ENCODE peak calls at places on chromosomes 13 and 19, in six cellular contexts. One of them, this sample, is unnamed.

GRCh38 chr13:79062291-79062690 is 343.8 kb downstream of the RBM26 start:
- DNase-seq in GM23338: peak
- DNase-seq in H1: no peak
- DNase-seq in HepG2: no peak
- DNase-seq in K562: no peak
- DNase-seq in GM12878: no peak
- DNase-seq in this sample: no peak

GRCh38 chr13:65468628-65469027 is 1761.5 kb downstream of the PCDH9 start:
- DNase-seq in GM23338: no peak
- DNase-seq in H1: no peak
- DNase-seq in HepG2: no peak
- DNase-seq in K562: peak
- DNase-seq in GM12878: no peak
- DNase-seq in this sample: no peak

GRCh38 chr19:45767410-45767880 is 1.6 kb downstream of the SIX5 start:
- DNase-seq in GM23338: peak
- DNase-seq in H1: no peak
- DNase-seq in HepG2: peak
- DNase-seq in K562: peak
- DNase-seq in GM12878: no peak
- DNase-seq in this sample: peak

GRCh38 chr19:495440-496332 is 600 bp upstream of the MADCAM1 start:
- DNase-seq in GM23338: peak
- DNase-seq in H1: peak
- DNase-seq in HepG2: no peak
- DNase-seq in K562: peak
- DNase-seq in GM12878: no peak
- DNase-seq in this sample: peak

GRCh38 chr13:20774746-20775145 is 985 bp upstream of the EEF1AKMT1 start:
- DNase-seq in GM23338: no peak
- DNase-seq in H1: no peak
- DNase-seq in HepG2: no peak
- DNase-seq in K562: no peak
- DNase-seq in GM12878: no peak
- DNase-seq in this sample: no peak

GRCh38 chr13:19178901-19179593 is 2.6 kb downstream of the TUBA3C start:
- DNase-seq in GM23338: no peak
- DNase-seq in H1: no peak
- DNase-seq in HepG2: no peak
- DNase-seq in K562: no peak
- DNase-seq in GM12878: no peak
- DNase-seq in this sample: no peak

GRCh38 chr19:53903055-53903680 is 5.9 kb upstream of the CACNG7 start:
- DNase-seq in GM23338: peak
- DNase-seq in H1: peak
- DNase-seq in HepG2: peak
- DNase-seq in K562: peak
- DNase-seq in GM12878: no peak
- DNase-seq in this sample: peak

GRCh38 chr13:95239293-95239692 is 62.0 kb downstream of the ABCC4 start:
- DNase-seq in GM23338: no peak
- DNase-seq in H1: no peak
- DNase-seq in HepG2: no peak
- DNase-seq in K562: peak
- DNase-seq in GM12878: no peak
- DNase-seq in this sample: no peak

GRCh38 chr13:113915786-113916329 is 52.0 kb upstream of the GAS6 start:
- DNase-seq in GM23338: no peak
- DNase-seq in H1: no peak
- DNase-seq in HepG2: no peak
- DNase-seq in K562: no peak
- DNase-seq in GM12878: no peak
- DNase-seq in this sample: no peak

GRCh38 chr13:113914333-113915011 is 50.6 kb upstream of the GAS6 start:
- DNase-seq in GM23338: no peak
- DNase-seq in H1: no peak
- DNase-seq in HepG2: no peak
- DNase-seq in K562: no peak
- DNase-seq in GM12878: no peak
- DNase-seq in this sample: no peak

GRCh38 chr13:113916330-113916815 is 52.5 kb upstream of the GAS6 start:
- DNase-seq in GM23338: no peak
- DNase-seq in H1: no peak
- DNase-seq in HepG2: no peak
- DNase-seq in K562: no peak
- DNase-seq in GM12878: no peak
- DNase-seq in this sample: no peak

GRCh38 chr13:113917096-113917495 is 53.2 kb upstream of the GAS6 start:
- DNase-seq in GM23338: no peak
- DNase-seq in H1: no peak
- DNase-seq in HepG2: no peak
- DNase-seq in K562: no peak
- DNase-seq in GM12878: no peak
- DNase-seq in this sample: peak

DNA sequence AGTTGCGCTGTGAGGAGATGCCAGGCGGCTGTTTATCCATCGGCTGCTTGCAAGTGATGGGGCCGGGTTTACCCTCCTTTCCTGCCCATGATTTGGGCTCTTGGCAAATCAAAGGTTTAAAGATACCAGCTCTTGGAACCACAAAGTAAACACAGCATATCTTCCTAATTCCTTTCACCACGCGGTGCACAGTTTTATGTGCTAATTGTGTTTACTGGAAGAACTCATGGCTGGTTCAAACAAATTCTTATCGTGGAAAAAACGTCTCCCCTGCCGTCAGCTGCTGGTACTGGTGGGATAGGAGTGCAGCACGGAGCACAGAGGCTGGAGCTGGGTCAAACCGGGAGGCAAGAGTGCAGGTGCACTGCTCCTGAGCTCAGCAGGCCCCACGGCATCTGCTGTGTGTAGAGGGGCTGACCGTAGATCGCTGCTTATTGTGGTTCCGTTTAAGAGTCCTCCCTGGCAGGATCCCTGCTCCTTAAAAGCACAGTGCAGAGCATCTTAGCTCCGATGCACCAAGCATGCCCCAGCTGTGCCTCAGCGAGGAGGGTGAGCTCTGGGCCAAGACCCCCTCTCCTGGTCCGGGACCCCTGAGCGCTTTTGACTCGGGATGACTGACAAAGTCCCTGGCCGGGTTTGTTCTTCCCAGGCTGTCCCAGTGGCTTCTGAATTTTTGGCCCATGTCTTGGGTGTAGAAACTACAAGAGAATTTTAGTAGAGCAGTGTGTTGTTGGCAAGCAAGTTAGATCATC is 51.3 kb upstream of the GAS6 start:
- DNase-seq in GM23338: no peak
- DNase-seq in H1: no peak
- DNase-seq in HepG2: no peak
- DNase-seq in K562: no peak
- DNase-seq in GM12878: no peak
- DNase-seq in this sample: no peak
- TF ChIP-seq CREB1 in GM23338: no peak
- TF ChIP-seq CREB1 in H1: no peak
- TF ChIP-seq CREB1 in HepG2: no peak
- TF ChIP-seq CREB1 in K562: no peak
- TF ChIP-seq CREB1 in GM12878: no peak
- TF ChIP-seq CREB1 in this sample: no peak

DNA sequence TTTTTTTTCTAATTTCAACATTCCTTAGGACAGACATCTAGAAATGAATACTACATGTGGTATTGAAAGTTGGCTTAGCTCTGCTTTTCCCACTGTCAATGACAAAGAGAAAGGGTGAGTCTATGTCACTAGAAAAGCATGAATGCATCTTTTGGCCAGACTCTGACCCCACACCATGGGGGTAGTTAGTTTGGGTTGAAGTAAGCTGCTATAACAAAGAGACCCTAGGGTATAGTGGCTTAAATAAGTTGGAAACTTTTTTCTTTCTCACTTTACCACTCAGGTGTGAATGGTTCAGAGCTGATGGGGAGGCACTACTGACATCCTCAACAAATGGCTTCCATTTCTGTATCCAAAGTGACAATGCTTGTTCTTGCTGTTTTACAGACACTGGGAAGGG is 161.5 kb downstream of the DLEU7 start:
- DNase-seq in GM23338: no peak
- DNase-seq in H1: no peak
- DNase-seq in HepG2: no peak
- DNase-seq in K562: no peak
- DNase-seq in GM12878: no peak
- DNase-seq in this sample: no peak
- TF ChIP-seq CREB1 in GM23338: no peak
- TF ChIP-seq CREB1 in H1: no peak
- TF ChIP-seq CREB1 in HepG2: no peak
- TF ChIP-seq CREB1 in K562: no peak
- TF ChIP-seq CREB1 in GM12878: no peak
- TF ChIP-seq CREB1 in this sample: no peak

DNA sequence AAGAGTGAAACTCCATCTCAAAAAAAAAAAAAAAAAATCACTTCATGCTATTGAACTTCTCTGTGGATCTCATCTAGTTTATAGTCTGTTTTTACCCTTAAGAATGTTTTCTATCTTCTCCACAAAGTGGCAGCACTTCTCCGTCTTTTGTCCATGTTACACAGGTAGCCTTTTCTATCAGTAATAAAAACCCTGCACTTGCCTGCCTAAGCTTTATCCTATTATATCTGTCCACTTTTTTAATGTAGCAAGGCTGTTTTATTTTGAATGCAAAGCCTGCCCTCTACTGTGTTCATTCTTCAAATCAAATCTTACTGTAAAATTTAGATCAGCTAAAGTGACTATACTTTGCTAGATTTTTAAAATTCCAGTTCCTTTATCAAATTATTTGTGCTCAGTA is 124.0 kb downstream of the STOML3 start:
- DNase-seq in GM23338: no peak
- DNase-seq in H1: no peak
- DNase-seq in HepG2: peak
- DNase-seq in K562: peak
- DNase-seq in GM12878: no peak
- DNase-seq in this sample: no peak
- TF ChIP-seq CREB1 in GM23338: no peak
- TF ChIP-seq CREB1 in H1: no peak
- TF ChIP-seq CREB1 in HepG2: no peak
- TF ChIP-seq CREB1 in K562: no peak
- TF ChIP-seq CREB1 in GM12878: no peak
- TF ChIP-seq CREB1 in this sample: no peak

DNA sequence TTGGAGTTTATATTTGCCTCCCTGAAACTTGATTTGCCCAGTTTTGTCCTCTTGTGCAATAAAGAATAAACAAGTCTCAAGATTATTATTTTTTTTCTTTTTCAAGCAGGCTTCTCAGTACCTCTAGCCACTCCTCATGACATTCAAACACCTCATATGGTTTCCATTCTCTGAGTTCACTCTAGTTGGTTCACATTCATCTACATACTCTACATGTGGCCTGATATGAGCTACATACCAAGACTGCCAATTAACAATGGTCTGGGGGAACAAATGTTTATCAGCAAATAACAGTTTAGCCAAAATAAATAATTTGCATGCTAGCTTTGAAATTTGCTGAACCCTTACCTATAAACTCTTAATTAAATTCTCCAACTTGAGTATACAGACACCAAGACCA is 22.5 kb downstream of the KCNRG start:
- DNase-seq in GM23338: no peak
- DNase-seq in H1: no peak
- DNase-seq in HepG2: no peak
- DNase-seq in K562: no peak
- DNase-seq in GM12878: no peak
- DNase-seq in this sample: no peak
- TF ChIP-seq CREB1 in GM23338: no peak
- TF ChIP-seq CREB1 in H1: no peak
- TF ChIP-seq CREB1 in HepG2: no peak
- TF ChIP-seq CREB1 in K562: no peak
- TF ChIP-seq CREB1 in GM12878: no peak
- TF ChIP-seq CREB1 in this sample: no peak

DNA sequence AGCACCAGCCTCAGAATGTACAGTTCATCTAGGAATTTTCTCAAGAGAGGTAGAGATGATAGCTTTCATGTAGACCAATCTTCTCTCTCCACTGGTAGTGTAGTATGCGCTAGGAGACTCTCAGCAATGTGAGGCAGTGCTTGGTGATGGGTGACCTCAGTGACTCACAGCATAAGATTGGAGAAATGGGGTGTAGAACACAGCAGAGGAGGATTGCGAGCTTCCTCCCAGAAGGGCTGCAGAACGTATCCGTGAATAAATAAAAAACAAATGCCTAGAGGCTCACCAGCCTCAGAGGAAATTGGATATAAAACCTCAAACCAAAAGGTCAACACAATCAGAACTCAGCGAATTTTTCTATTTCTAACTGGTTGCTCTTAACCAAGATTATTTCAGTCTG is 182.9 kb upstream of the RXFP2 start:
- DNase-seq in GM23338: no peak
- DNase-seq in H1: no peak
- DNase-seq in HepG2: no peak
- DNase-seq in K562: no peak
- DNase-seq in GM12878: no peak
- DNase-seq in this sample: no peak
- TF ChIP-seq CREB1 in GM23338: no peak
- TF ChIP-seq CREB1 in H1: no peak
- TF ChIP-seq CREB1 in HepG2: no peak
- TF ChIP-seq CREB1 in K562: no peak
- TF ChIP-seq CREB1 in GM12878: no peak
- TF ChIP-seq CREB1 in this sample: no peak